ENCODE peak calls at places on chromosomes 7 and 10, in seven cellular contexts. K is psoas muscle, N is mammary epithelial cell, L is body of pancreas, G is fibroblast of lung, E is colonic mucosa, O is heart left ventricle. P is an unnamed sample.

GRCh38 chr7:7427363-7427762 is 108.3 kb downstream of the COL28A1 start:
- DNase-seq in K (no peak), N (no peak), L (no peak), G (no peak), E (no peak), O (no peak), P (no peak)

GRCh38 chr10:61822781-61823230 is 78.7 kb upstream of the ARID5B start:
- DNase-seq in K (no peak), N (no peak), L (no peak), G (peak), E (no peak), O (no peak), P (no peak)

GRCh38 chr10:60282771-60283353 is 106.8 kb downstream of the ANK3 start:
- DNase-seq in K (no peak), N (peak), L (peak), G (peak), E (no peak), O (no peak), P (peak)

GRCh38 chr7:157981778-157982177 is 605.8 kb downstream of the PTPRN2 start:
- DNase-seq in K (peak), N (no peak), L (no peak), G (no peak), E (no peak), O (no peak), P (no peak)

GRCh38 chr7:136687693-136688322 is 180.6 kb upstream of the CHRM2 start:
- DNase-seq in K (no peak), N (peak), L (no peak), G (peak), E (no peak), O (no peak), P (peak)

GRCh38 chr7:100662377-100662776 is 6.1 kb upstream of the ACTL6B start:
- DNase-seq in K (peak), N (no peak), L (no peak), G (no peak), E (no peak), O (no peak), P (no peak)

GRCh38 chr10:69807122-69807521 is 5.4 kb downstream of the COL13A1 start:
- DNase-seq in K (no peak), N (peak), L (no peak), G (peak), E (no peak), O (no peak), P (no peak)

GRCh38 chr7:42736931-42737330 is 174.9 kb downstream of the C7orf25 start:
- DNase-seq in K (no peak), N (no peak), L (no peak), G (no peak), E (no peak), O (no peak), P (no peak)

GRCh38 chr10:124943301-124944092 is 1.6 kb downstream of the ZRANB1 start:
- DNase-seq in K (no peak), N (peak), L (no peak), G (peak), E (no peak), O (no peak), P (no peak)

GRCh38 chr7:150986099-150986512 is 4.7 kb upstream of the NOS3 start:
- DNase-seq in K (peak), N (peak), L (peak), G (no peak), E (peak), O (peak), P (peak)

GRCh38 chr10:87925570-87925969 is 62.1 kb downstream of the PTEN start:
- DNase-seq in K (no peak), N (peak), L (no peak), G (peak), E (no peak), O (no peak), P (no peak)

GRCh38 chr7:118492466-118492865 is 268.0 kb downstream of the ANKRD7 start:
- DNase-seq in K (no peak), N (no peak), L (no peak), G (peak), E (no peak), O (no peak), P (no peak)

GRCh38 chr10:117007080-117007479 is 2.1 kb upstream of the SHTN1 start:
- DNase-seq in K (no peak), N (peak), L (no peak), G (peak), E (no peak), O (no peak), P (no peak)

GRCh38 chr7:155254018-155254417 is 43.7 kb upstream of the INSIG1 start:
- DNase-seq in K (no peak), N (no peak), L (peak), G (no peak), E (no peak), O (no peak), P (no peak)

GRCh38 chr7:112481833-112482669 is 1.3 kb downstream of the LSMEM1 start:
- DNase-seq in K (peak), N (peak), L (peak), G (peak), E (no peak), O (peak), P (no peak)

GRCh38 chr10:78059916-78060315 is 26.3 kb downstream of the RPS24 start:
- DNase-seq in K (no peak), N (no peak), L (no peak), G (no peak), E (no peak), O (no peak), P (no peak)
- H3K4me3 ChIP-seq in K (no peak), N (no peak), L (no peak), G (no peak), E (no peak), O (no peak), P (no peak)

DNA sequence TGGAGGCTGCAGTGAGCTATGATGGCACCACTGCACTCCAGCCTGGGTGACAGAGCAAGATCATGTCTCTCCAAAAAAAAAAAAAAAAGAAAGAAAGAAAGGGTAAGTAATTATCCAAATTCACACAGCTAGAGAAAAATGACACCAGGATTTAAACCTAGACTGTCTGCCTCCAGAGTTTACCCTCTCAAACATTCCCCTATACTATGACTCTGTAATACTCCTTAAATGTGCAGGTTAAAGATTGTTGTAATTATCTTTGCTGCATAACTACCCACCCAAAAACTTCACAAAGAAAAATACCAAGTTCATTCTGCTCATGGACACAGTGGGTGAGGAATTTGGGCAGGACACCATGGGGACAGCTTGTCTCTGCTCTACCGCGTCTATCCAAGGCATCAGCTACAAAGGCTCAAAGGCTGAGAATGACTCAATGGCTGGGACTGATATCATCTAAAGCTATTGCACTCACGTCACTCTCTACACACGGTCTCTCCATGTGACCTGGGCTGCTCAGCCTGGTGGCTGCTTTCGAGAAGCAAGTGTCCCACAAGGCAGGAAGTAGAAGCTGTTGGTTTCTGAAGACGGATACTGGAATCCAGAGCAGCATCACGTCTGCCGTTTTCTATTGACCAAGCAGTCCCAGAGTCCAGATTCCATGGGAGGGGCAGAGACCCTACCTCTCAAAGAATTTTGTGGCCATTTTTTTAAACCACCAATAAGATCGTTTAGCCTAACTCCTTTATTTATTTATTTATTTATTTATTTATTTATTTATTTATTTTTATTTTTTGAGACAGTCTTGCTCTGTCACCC is 185.7 kb upstream of the AUTS2 start:
- DNase-seq in K (peak), N (no peak), L (peak), G (peak), E (no peak), O (peak), P (peak)
- TF ChIP-seq CTCF in K (no peak), N (no peak), L (no peak), G (no peak), E (no peak), O (no peak), P (no peak)

DNA sequence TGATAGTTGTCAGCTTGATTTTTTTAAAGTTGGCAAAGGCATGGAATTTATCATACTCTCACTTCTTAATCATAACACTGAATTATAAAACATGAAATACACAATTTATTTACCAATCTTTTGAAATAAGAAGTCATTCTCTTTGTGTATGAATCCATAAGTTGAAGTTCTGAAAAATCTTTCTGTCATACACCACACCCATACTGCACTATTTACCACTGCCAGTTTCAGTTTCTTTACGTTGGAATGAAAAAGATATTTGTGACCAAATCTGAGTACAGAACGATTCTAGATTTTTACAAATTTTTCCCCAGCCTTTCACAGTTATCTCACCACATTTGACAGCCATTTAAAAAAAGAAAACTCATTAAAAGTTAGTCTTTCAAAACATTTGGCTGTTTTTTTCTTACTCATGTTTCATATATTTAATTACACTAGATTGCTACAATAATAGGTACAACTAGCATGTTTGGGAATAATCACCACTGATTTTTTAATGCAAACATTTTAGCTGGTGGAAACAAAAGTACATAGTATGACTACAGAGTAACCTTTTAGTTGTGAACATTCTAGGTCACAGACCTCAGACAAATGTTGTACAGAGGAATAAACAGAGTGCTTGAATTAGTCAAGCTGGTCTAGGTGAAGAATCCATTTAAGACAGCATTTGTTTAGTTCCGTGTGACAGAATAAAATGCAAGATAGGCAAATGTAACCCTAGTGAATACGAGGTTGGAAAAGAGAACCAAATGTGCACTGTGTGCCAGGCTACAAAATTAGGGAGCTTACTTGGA is 185.0 kb upstream of the LRRN3 start:
- DNase-seq in K (no peak), N (no peak), L (no peak), G (no peak), E (no peak), O (no peak), P (no peak)
- H3K4me3 ChIP-seq in K (no peak), N (no peak), L (no peak), G (no peak), E (no peak), O (no peak), P (no peak)

DNA sequence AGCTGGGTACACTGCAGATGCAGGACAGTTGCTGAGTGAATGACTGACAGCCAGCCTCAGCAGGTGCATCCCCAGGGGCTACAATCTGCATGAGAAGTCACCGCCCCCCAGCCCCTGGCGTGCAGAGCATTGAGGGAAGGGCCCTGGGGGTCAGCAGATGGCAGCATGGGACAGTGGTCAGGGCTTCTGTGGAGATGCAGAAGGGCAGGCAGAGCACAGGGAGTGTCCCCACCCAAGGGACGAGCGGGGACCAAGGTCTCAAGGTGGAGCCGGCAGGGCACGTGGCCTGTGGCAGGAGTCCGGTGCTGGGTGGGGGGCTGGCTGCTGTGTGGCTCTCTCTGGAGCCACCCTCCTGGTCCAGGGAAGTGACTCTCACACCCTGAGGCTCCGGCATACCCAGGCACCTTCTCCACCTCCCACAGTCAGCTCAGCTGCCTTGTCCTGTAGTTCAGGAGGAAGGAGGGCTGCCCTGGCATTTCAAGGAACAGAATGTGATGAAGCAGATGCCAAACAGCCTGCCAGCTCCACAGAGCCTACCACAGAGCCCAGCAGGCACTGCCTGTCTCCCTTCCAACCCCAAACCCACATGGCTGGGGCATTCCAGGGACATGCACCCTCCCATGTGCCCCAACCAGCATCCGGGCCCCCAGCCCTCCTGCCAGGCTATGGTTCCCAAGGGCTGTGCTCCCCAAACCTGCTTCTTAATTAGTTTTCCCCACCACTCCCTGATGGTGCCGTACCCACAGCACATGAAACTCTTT is 114.5 kb downstream of the TMEM130 start:
- DNase-seq in K (no peak), N (no peak), L (no peak), G (no peak), E (no peak), O (peak), P (peak)
- TF ChIP-seq CTCF in K (no peak), N (no peak), L (no peak), G (no peak), E (no peak), O (peak), P (peak)

GRCh38 chr7:31054608-31055273 is 2.6 kb downstream of the ADCYAP1R1 start:
- DNase-seq in K (no peak), N (no peak), L (no peak), G (no peak), E (no peak), O (no peak), P (no peak)
- H3K4me3 ChIP-seq in K (no peak), N (no peak), L (no peak), G (no peak), E (no peak), O (no peak), P (no peak)

GRCh38 chr10:94232711-94233383 is 129.9 kb downstream of the NOC3L start:
- DNase-seq in K (no peak), N (no peak), L (no peak), G (no peak), E (no peak), O (no peak), P (peak)
- TF ChIP-seq CTCF in K (no peak), N (no peak), L (peak), G (no peak), E (no peak), O (no peak), P (no peak)

DNA sequence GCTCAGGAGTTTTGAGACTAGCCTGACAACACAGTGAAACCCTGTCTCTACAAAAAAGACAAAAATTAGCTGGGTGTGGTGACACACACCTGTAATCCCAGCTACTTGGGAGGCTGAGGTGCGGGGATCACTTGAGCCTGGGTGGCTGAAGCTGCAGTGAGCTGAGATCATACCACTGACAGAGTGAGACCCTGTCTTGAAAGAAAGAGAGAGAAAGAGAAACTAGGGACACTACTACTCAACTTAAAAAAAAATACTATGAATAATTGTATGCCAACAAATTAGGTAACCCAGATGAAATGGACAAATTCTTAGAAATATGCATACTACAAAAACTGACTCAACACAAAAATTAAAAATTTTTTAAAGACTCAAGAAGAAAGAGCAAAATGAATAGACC is 28.5 kb downstream of the SMURF1 start:
- DNase-seq in K (no peak), N (no peak), L (no peak), G (no peak), E (no peak), O (no peak), P (no peak)
- H3K4me3 ChIP-seq in K (no peak), N (no peak), L (no peak), G (no peak), E (no peak), O (no peak), P (no peak)

GRCh38 chr10:18651324-18652007 is at the start of gene NSUN6:
- DNase-seq in K (peak), N (peak), L (peak), G (peak), E (peak), O (peak), P (peak)
- TF ChIP-seq CTCF in K (peak), N (peak), L (peak), G (peak), E (no peak), O (no peak), P (no peak)